ENCODE peak calls at places on chromosomes 5 and 9, in ten cellular contexts. N is H1; O is NCI-H2081; Y is activated CD4-positive, alpha-beta T cell treated with anti-CD3 and anti-CD28 coated beads for 4 hours; A is EL; M is HEK293T; S is T-helper 17 cell; R is NCI-H1092 treated with DMSO at 0.1 percent for 48 hours; L is hepatic stellate cell; I is stimulated activated CD4-positive, alpha-beta T cell treated with anti-CD3 and anti-CD28 coated beads, TNF-alpha, amount 100 ng/mL, for 1 hour. K is an unnamed sample.

GRCh38 chr9:137298401-137298982 is 3.6 kb downstream of the NRARP start:
- DNase-seq in R (no peak), N (no peak), M (no peak), A (no peak), I (no peak), Y (no peak), O (no peak), S (no peak), L (no peak), K (peak)

GRCh38 chr9:11457809-11458785 is 845.3 kb upstream of the PTPRD start:
- DNase-seq in S (no peak), L (no peak), A (no peak), O (no peak), N (peak), Y (no peak), M (peak), R (peak), I (no peak), K (no peak)

GRCh38 chr9:16530669-16531461 is 339.6 kb downstream of the BNC2 start:
- DNase-seq in R (peak), I (no peak), M (no peak), S (no peak), O (peak), N (no peak), Y (no peak), A (no peak), L (no peak), K (no peak)

GRCh38 chr9:27344776-27345175 is 47.8 kb upstream of the EQTN start:
- DNase-seq in O (no peak), L (no peak), S (no peak), Y (no peak), M (no peak), N (no peak), I (no peak), R (no peak), A (no peak), K (no peak)

GRCh38 chr5:116002116-116002906 is 30.0 kb upstream of the ARL14EPL start:
- DNase-seq in Y (no peak), M (no peak), N (no peak), O (no peak), L (peak), R (no peak), S (no peak), I (no peak), A (peak), K (no peak)

GRCh38 chr5:175629231-175629630 is 28.6 kb upstream of the HRH2 start:
- DNase-seq in M (no peak), N (no peak), Y (no peak), I (no peak), S (no peak), R (no peak), A (no peak), L (no peak), O (no peak), K (no peak)

GRCh38 chr5:112653638-112654037 is 84.0 kb upstream of the APC start:
- DNase-seq in A (no peak), S (no peak), O (no peak), N (no peak), L (no peak), Y (no peak), R (no peak), I (no peak), M (no peak), K (no peak)

GRCh38 chr5:14968796-14969195 is 97.2 kb upstream of the ANKH start:
- DNase-seq in Y (no peak), M (no peak), R (no peak), L (no peak), O (no peak), S (no peak), I (no peak), A (no peak), N (no peak), K (no peak)

GRCh38 chr9:136944519-136945332 is at the start of the genes C8G and FBXW5:
- DNase-seq in S (peak), N (peak), R (peak), O (peak), L (peak), I (peak), A (peak), Y (peak), M (peak), K (peak)

GRCh38 chr9:72428329-72428728 is 63.3 kb upstream of the ZFAND5 start:
- DNase-seq in S (no peak), A (peak), L (peak), R (no peak), N (no peak), I (no peak), O (no peak), M (no peak), Y (no peak), K (no peak)

GRCh38 chr5:10702911-10703491 is 58.0 kb downstream of the DAP start:
- DNase-seq in N (no peak), I (no peak), S (no peak), L (peak), R (no peak), O (no peak), Y (no peak), M (no peak), A (peak), K (no peak)

GRCh38 chr5:95080456-95080855 is 204.4 kb downstream of the MCTP1 start:
- DNase-seq in S (no peak), I (no peak), M (no peak), L (no peak), A (no peak), Y (no peak), O (no peak), N (no peak), R (no peak), K (no peak)

GRCh38 chr9:123825337-123825736 is 104.6 kb downstream of the DENND1A start:
- DNase-seq in Y (no peak), I (no peak), L (no peak), R (no peak), S (no peak), O (no peak), A (peak), M (peak), N (no peak), K (no peak)

GRCh38 chr5:131466171-131466766 is 168.8 kb downstream of the RAPGEF6 start:
- DNase-seq in N (no peak), M (no peak), A (peak), L (peak), S (no peak), I (no peak), R (no peak), Y (peak), O (no peak), K (no peak)

GRCh38 chr5:157116483-157116954 is 7.7 kb upstream of the HAVCR2 start:
- DNase-seq in A (no peak), O (no peak), M (no peak), Y (no peak), R (no peak), L (no peak), S (no peak), I (no peak), N (no peak), K (no peak)

GRCh38 chr9:79020266-79020665 is 551.5 kb upstream of the TLE4 start:
- DNase-seq in L (no peak), M (no peak), I (no peak), A (no peak), O (peak), R (peak), Y (no peak), S (no peak), N (no peak), K (no peak)

GRCh38 chr9:74876611-74877010 is 11.1 kb downstream of the TRPM6 start:
- DNase-seq in A (no peak), O (no peak), S (no peak), L (no peak), Y (no peak), N (no peak), R (no peak), M (no peak), I (no peak), K (no peak)

GRCh38 chr5:66710557-66710956 is 114.4 kb downstream of the MAST4 start:
- DNase-seq in L (no peak), Y (no peak), S (no peak), O (no peak), M (no peak), I (no peak), N (no peak), R (no peak), A (no peak), K (no peak)

GRCh38 chr9:123128591-123128990 is 95.1 kb downstream of the GPR21 start:
- DNase-seq in I (no peak), R (no peak), O (no peak), Y (no peak), M (no peak), N (no peak), A (no peak), S (no peak), L (no peak), K (no peak)

GRCh38 chr9:95204310-95204709 is 113.2 kb downstream of the FANCC start:
- DNase-seq in R (no peak), Y (no peak), L (no peak), M (no peak), A (no peak), O (no peak), S (no peak), I (no peak), N (no peak), K (no peak)

GRCh38 chr5:65137631-65138030 is 344.1 kb downstream of the ADAMTS6 start:
- DNase-seq in S (no peak), Y (no peak), M (no peak), A (no peak), R (no peak), N (no peak), O (no peak), I (no peak), L (no peak), K (no peak)

GRCh38 chr5:22916393-22916792 is 63.2 kb upstream of the CDH12 start:
- DNase-seq in Y (no peak), A (no peak), S (no peak), L (no peak), R (no peak), O (no peak), I (no peak), M (no peak), N (no peak), K (no peak)

GRCh38 chr5:61408476-61409168 is 76.6 kb downstream of the ZSWIM6 start:
- DNase-seq in N (peak), M (peak), S (peak), Y (peak), I (peak), O (peak), L (peak), A (peak), R (peak), K (peak)

GRCh38 chr5:150306775-150307174 is 4.1 kb upstream of the ARSI start:
- DNase-seq in N (no peak), I (no peak), O (no peak), L (no peak), R (no peak), S (no peak), M (no peak), A (no peak), Y (no peak), K (no peak)

GRCh38 chr9:98437458-98438034 is 182.1 kb upstream of the TBC1D2 start:
- DNase-seq in M (no peak), O (no peak), A (no peak), I (no peak), L (no peak), R (no peak), S (no peak), Y (no peak), N (no peak), K (no peak)

GRCh38 chr5:159049844-159050318 is 49.8 kb downstream of the EBF1 start:
- DNase-seq in L (no peak), I (no peak), R (no peak), Y (no peak), N (no peak), A (peak), M (no peak), S (no peak), O (no peak), K (no peak)

GRCh38 chr5:96226941-96227552 is 206.0 kb downstream of the PCSK1 start:
- DNase-seq in M (no peak), A (peak), R (no peak), I (no peak), O (no peak), L (peak), N (no peak), S (no peak), Y (no peak), K (peak)

GRCh38 chr5:111643499-111643898 is 113.5 kb downstream of the NREP start:
- DNase-seq in A (no peak), I (no peak), L (no peak), O (no peak), M (no peak), Y (no peak), S (no peak), R (no peak), N (no peak), K (no peak)

GRCh38 chr5:547086-547924 is 23.1 kb upstream of the SLC9A3 start:
- DNase-seq in I (no peak), L (no peak), N (no peak), Y (no peak), S (peak), M (no peak), O (no peak), A (no peak), R (no peak), K (peak)

GRCh38 chr5:674630-675011 is 18.5 kb downstream of the TPPP start:
- DNase-seq in R (no peak), O (no peak), S (no peak), Y (no peak), M (no peak), N (no peak), L (no peak), I (no peak), A (no peak), K (no peak)